ENCODE peak calls at places on chromosomes 2 and 18, in seven cellular contexts. One of them, this sample, is unnamed.

GRCh38 chr18:59265246-59266018 is 7.8 kb downstream of the RAX start:
- DNase-seq in right lobe of liver: no peak
- DNase-seq in colonic mucosa: no peak
- DNase-seq in esophagus muscularis mucosa: no peak
- DNase-seq in astrocyte of the spinal cord: no peak
- DNase-seq in fibroblast of lung: no peak
- DNase-seq in AG10803: no peak
- DNase-seq in this sample: peak

GRCh38 chr2:8472545-8473361 is 209.1 kb upstream of the ID2 start:
- DNase-seq in right lobe of liver: no peak
- DNase-seq in colonic mucosa: no peak
- DNase-seq in esophagus muscularis mucosa: no peak
- DNase-seq in astrocyte of the spinal cord: no peak
- DNase-seq in fibroblast of lung: no peak
- DNase-seq in AG10803: no peak
- DNase-seq in this sample: no peak

GRCh38 chr2:154193246-154193645 is 321.5 kb downstream of the GALNT13 start:
- DNase-seq in right lobe of liver: no peak
- DNase-seq in colonic mucosa: no peak
- DNase-seq in esophagus muscularis mucosa: no peak
- DNase-seq in astrocyte of the spinal cord: no peak
- DNase-seq in fibroblast of lung: no peak
- DNase-seq in AG10803: peak
- DNase-seq in this sample: no peak

GRCh38 chr2:117774716-117775115 is 39.8 kb upstream of the DDX18 start:
- DNase-seq in right lobe of liver: no peak
- DNase-seq in colonic mucosa: no peak
- DNase-seq in esophagus muscularis mucosa: no peak
- DNase-seq in astrocyte of the spinal cord: no peak
- DNase-seq in fibroblast of lung: no peak
- DNase-seq in AG10803: no peak
- DNase-seq in this sample: no peak

GRCh38 chr2:159272166-159272565 is 14.3 kb downstream of the WDSUB1 start:
- DNase-seq in right lobe of liver: no peak
- DNase-seq in colonic mucosa: no peak
- DNase-seq in esophagus muscularis mucosa: no peak
- DNase-seq in astrocyte of the spinal cord: no peak
- DNase-seq in fibroblast of lung: peak
- DNase-seq in AG10803: no peak
- DNase-seq in this sample: no peak

GRCh38 chr2:9793918-9794717 is 49.2 kb upstream of the TAF1B start:
- DNase-seq in right lobe of liver: no peak
- DNase-seq in colonic mucosa: no peak
- DNase-seq in esophagus muscularis mucosa: no peak
- DNase-seq in astrocyte of the spinal cord: no peak
- DNase-seq in fibroblast of lung: no peak
- DNase-seq in AG10803: no peak
- DNase-seq in this sample: no peak

GRCh38 chr2:3162442-3163077 is 215.1 kb downstream of the EIPR1 start:
- DNase-seq in right lobe of liver: no peak
- DNase-seq in colonic mucosa: no peak
- DNase-seq in esophagus muscularis mucosa: no peak
- DNase-seq in astrocyte of the spinal cord: no peak
- DNase-seq in fibroblast of lung: no peak
- DNase-seq in AG10803: no peak
- DNase-seq in this sample: no peak

GRCh38 chr2:172722481-172722880 is 13.2 kb upstream of the RAPGEF4 start:
- DNase-seq in right lobe of liver: no peak
- DNase-seq in colonic mucosa: no peak
- DNase-seq in esophagus muscularis mucosa: no peak
- DNase-seq in astrocyte of the spinal cord: peak
- DNase-seq in fibroblast of lung: peak
- DNase-seq in AG10803: no peak
- DNase-seq in this sample: no peak

GRCh38 chr2:127121776-127122176 is 14.8 kb upstream of the BIN1 start:
- DNase-seq in right lobe of liver: no peak
- DNase-seq in colonic mucosa: peak
- DNase-seq in esophagus muscularis mucosa: no peak
- DNase-seq in astrocyte of the spinal cord: no peak
- DNase-seq in fibroblast of lung: no peak
- DNase-seq in AG10803: peak
- DNase-seq in this sample: peak

GRCh38 chr18:55179460-55180195 is 220.4 kb upstream of the CCDC68 start:
- DNase-seq in right lobe of liver: no peak
- DNase-seq in colonic mucosa: no peak
- DNase-seq in esophagus muscularis mucosa: peak
- DNase-seq in astrocyte of the spinal cord: peak
- DNase-seq in fibroblast of lung: peak
- DNase-seq in AG10803: peak
- DNase-seq in this sample: no peak

GRCh38 chr2:179264238-179265081 is at the start of gene SESTD1:
- DNase-seq in right lobe of liver: peak
- DNase-seq in colonic mucosa: peak
- DNase-seq in esophagus muscularis mucosa: no peak
- DNase-seq in astrocyte of the spinal cord: peak
- DNase-seq in fibroblast of lung: peak
- DNase-seq in AG10803: peak
- DNase-seq in this sample: peak

GRCh38 chr2:138780908-138781307 is 718 bp upstream of the NXPH2 start:
- DNase-seq in right lobe of liver: no peak
- DNase-seq in colonic mucosa: no peak
- DNase-seq in esophagus muscularis mucosa: no peak
- DNase-seq in astrocyte of the spinal cord: no peak
- DNase-seq in fibroblast of lung: no peak
- DNase-seq in AG10803: no peak
- DNase-seq in this sample: no peak

GRCh38 chr2:71802556-71802955 is 345.1 kb downstream of the CYP26B1 start:
- DNase-seq in right lobe of liver: no peak
- DNase-seq in colonic mucosa: no peak
- DNase-seq in esophagus muscularis mucosa: no peak
- DNase-seq in astrocyte of the spinal cord: no peak
- DNase-seq in fibroblast of lung: no peak
- DNase-seq in AG10803: no peak
- DNase-seq in this sample: no peak

GRCh38 chr18:42306208-42306980 is 351.4 kb downstream of the PIK3C3 start:
- DNase-seq in right lobe of liver: no peak
- DNase-seq in colonic mucosa: no peak
- DNase-seq in esophagus muscularis mucosa: no peak
- DNase-seq in astrocyte of the spinal cord: no peak
- DNase-seq in fibroblast of lung: peak
- DNase-seq in AG10803: no peak
- DNase-seq in this sample: no peak

GRCh38 chr18:73674466-73674865 is 473.2 kb downstream of the FBXO15 start:
- DNase-seq in right lobe of liver: no peak
- DNase-seq in colonic mucosa: no peak
- DNase-seq in esophagus muscularis mucosa: no peak
- DNase-seq in astrocyte of the spinal cord: no peak
- DNase-seq in fibroblast of lung: peak
- DNase-seq in AG10803: no peak
- DNase-seq in this sample: no peak

GRCh38 chr18:48263913-48264506 is 145.2 kb downstream of the ZBTB7C start:
- DNase-seq in right lobe of liver: no peak
- DNase-seq in colonic mucosa: no peak
- DNase-seq in esophagus muscularis mucosa: no peak
- DNase-seq in astrocyte of the spinal cord: no peak
- DNase-seq in fibroblast of lung: peak
- DNase-seq in AG10803: no peak
- DNase-seq in this sample: no peak

GRCh38 chr2:218271487-218271797 is 1.1 kb downstream of the PNKD start:
- DNase-seq in right lobe of liver: no peak
- DNase-seq in colonic mucosa: peak
- DNase-seq in esophagus muscularis mucosa: no peak
- DNase-seq in astrocyte of the spinal cord: no peak
- DNase-seq in fibroblast of lung: no peak
- DNase-seq in AG10803: no peak
- DNase-seq in this sample: no peak

GRCh38 chr2:199228887-199229819 is 228.6 kb downstream of the SATB2 start:
- DNase-seq in right lobe of liver: no peak
- DNase-seq in colonic mucosa: no peak
- DNase-seq in esophagus muscularis mucosa: no peak
- DNase-seq in astrocyte of the spinal cord: peak
- DNase-seq in fibroblast of lung: peak
- DNase-seq in AG10803: peak
- DNase-seq in this sample: no peak

GRCh38 chr18:49561377-49562193 is at the start of gene LIPG:
- DNase-seq in right lobe of liver: peak
- DNase-seq in colonic mucosa: peak
- DNase-seq in esophagus muscularis mucosa: no peak
- DNase-seq in astrocyte of the spinal cord: peak
- DNase-seq in fibroblast of lung: peak
- DNase-seq in AG10803: no peak
- DNase-seq in this sample: peak

GRCh38 chr2:132670961-132671781 is 1.2 kb upstream of the LYPD1 start:
- DNase-seq in right lobe of liver: no peak
- DNase-seq in colonic mucosa: no peak
- DNase-seq in esophagus muscularis mucosa: no peak
- DNase-seq in astrocyte of the spinal cord: peak
- DNase-seq in fibroblast of lung: peak
- DNase-seq in AG10803: peak
- DNase-seq in this sample: peak

GRCh38 chr2:224646242-224646846 is 61.2 kb upstream of the CUL3 start:
- DNase-seq in right lobe of liver: no peak
- DNase-seq in colonic mucosa: no peak
- DNase-seq in esophagus muscularis mucosa: no peak
- DNase-seq in astrocyte of the spinal cord: peak
- DNase-seq in fibroblast of lung: no peak
- DNase-seq in AG10803: no peak
- DNase-seq in this sample: no peak

GRCh38 chr2:23593396-23594078 is 208.6 kb downstream of the KLHL29 start:
- DNase-seq in right lobe of liver: no peak
- DNase-seq in colonic mucosa: no peak
- DNase-seq in esophagus muscularis mucosa: no peak
- DNase-seq in astrocyte of the spinal cord: no peak
- DNase-seq in fibroblast of lung: no peak
- DNase-seq in AG10803: no peak
- DNase-seq in this sample: no peak

GRCh38 chr2:24203787-24204150 is 28.9 kb downstream of the FAM228A start:
- DNase-seq in right lobe of liver: no peak
- DNase-seq in colonic mucosa: no peak
- DNase-seq in esophagus muscularis mucosa: no peak
- DNase-seq in astrocyte of the spinal cord: no peak
- DNase-seq in fibroblast of lung: no peak
- DNase-seq in AG10803: no peak
- DNase-seq in this sample: no peak

GRCh38 chr18:37705016-37705415 is 139.4 kb upstream of the CELF4 start:
- DNase-seq in right lobe of liver: no peak
- DNase-seq in colonic mucosa: no peak
- DNase-seq in esophagus muscularis mucosa: no peak
- DNase-seq in astrocyte of the spinal cord: no peak
- DNase-seq in fibroblast of lung: no peak
- DNase-seq in AG10803: no peak
- DNase-seq in this sample: no peak

GRCh38 chr2:236363878-236364277 is 99.7 kb upstream of the ASB18 start:
- DNase-seq in right lobe of liver: no peak
- DNase-seq in colonic mucosa: no peak
- DNase-seq in esophagus muscularis mucosa: peak
- DNase-seq in astrocyte of the spinal cord: no peak
- DNase-seq in fibroblast of lung: no peak
- DNase-seq in AG10803: no peak
- DNase-seq in this sample: no peak

GRCh38 chr2:129010262-129010661 is 691.6 kb upstream of the HS6ST1 start:
- DNase-seq in right lobe of liver: no peak
- DNase-seq in colonic mucosa: no peak
- DNase-seq in esophagus muscularis mucosa: peak
- DNase-seq in astrocyte of the spinal cord: no peak
- DNase-seq in fibroblast of lung: no peak
- DNase-seq in AG10803: no peak
- DNase-seq in this sample: no peak

DNA sequence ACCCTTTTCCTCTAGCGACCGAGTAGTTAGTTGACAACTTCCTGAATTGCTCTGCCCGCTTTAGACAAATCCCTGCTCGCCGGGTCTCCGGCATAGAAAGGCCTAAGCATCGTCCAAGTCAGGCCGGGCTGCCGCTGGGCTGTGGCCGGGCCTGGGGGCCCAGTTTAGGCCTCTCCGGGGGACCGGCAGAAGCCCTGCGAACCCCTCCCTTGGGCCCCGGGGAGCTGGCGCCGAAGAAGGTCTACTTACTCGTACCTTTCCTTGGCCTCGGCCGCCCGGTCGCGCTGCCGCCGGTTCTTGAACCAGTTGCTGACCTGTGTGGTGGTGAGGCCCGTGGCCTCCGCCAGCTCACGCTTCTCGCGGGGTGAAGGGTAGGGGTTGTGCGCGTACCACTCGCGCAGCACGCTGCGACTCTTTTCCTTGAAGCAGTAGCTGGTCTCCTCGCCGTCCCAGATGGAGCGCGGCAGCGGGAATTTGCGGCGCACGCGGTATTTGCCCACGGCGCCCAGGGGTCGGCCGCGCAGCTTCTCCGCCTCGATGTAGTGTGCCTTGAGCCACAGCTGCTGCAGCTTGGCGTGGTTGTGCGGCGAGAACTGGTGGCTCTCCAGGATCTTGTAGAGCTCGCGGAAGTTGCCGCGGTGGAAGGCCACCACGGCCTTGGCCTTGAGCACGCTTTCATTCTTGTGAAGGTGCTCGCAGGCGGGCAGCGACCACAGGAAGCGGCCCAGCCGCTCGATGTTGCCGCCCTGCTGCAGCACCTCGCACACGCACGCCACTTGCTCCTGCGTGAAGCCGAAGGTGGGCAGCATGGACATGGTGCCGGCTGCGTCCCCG is 739 bp downstream of the SIX2 start:
- DNase-seq in right lobe of liver: no peak
- DNase-seq in colonic mucosa: no peak
- DNase-seq in esophagus muscularis mucosa: no peak
- DNase-seq in astrocyte of the spinal cord: peak
- DNase-seq in fibroblast of lung: peak
- DNase-seq in AG10803: peak
- DNase-seq in this sample: no peak
- H3K4me3 ChIP-seq in right lobe of liver: peak
- H3K4me3 ChIP-seq in colonic mucosa: peak
- H3K4me3 ChIP-seq in esophagus muscularis mucosa: peak
- H3K4me3 ChIP-seq in astrocyte of the spinal cord: peak
- H3K4me3 ChIP-seq in fibroblast of lung: no peak
- H3K4me3 ChIP-seq in AG10803: peak
- H3K4me3 ChIP-seq in this sample: peak

GRCh38 chr2:152693033-152693432 is 24.2 kb downstream of the PRPF40A start:
- DNase-seq in right lobe of liver: no peak
- DNase-seq in colonic mucosa: no peak
- DNase-seq in esophagus muscularis mucosa: no peak
- DNase-seq in astrocyte of the spinal cord: no peak
- DNase-seq in fibroblast of lung: no peak
- DNase-seq in AG10803: no peak
- DNase-seq in this sample: no peak
- TF ChIP-seq CTCF in right lobe of liver: no peak
- TF ChIP-seq CTCF in colonic mucosa: no peak
- TF ChIP-seq CTCF in esophagus muscularis mucosa: no peak
- TF ChIP-seq CTCF in astrocyte of the spinal cord: no peak
- TF ChIP-seq CTCF in fibroblast of lung: no peak
- TF ChIP-seq CTCF in AG10803: no peak
- TF ChIP-seq CTCF in this sample: no peak

GRCh38 chr2:144086965-144087364 is 433.0 kb downstream of the ZEB2 start:
- DNase-seq in right lobe of liver: no peak
- DNase-seq in colonic mucosa: no peak
- DNase-seq in esophagus muscularis mucosa: no peak
- DNase-seq in astrocyte of the spinal cord: peak
- DNase-seq in fibroblast of lung: peak
- DNase-seq in AG10803: peak
- DNase-seq in this sample: no peak
- H3K4me3 ChIP-seq in right lobe of liver: no peak
- H3K4me3 ChIP-seq in colonic mucosa: no peak
- H3K4me3 ChIP-seq in esophagus muscularis mucosa: no peak
- H3K4me3 ChIP-seq in astrocyte of the spinal cord: no peak
- H3K4me3 ChIP-seq in fibroblast of lung: no peak
- H3K4me3 ChIP-seq in AG10803: no peak
- H3K4me3 ChIP-seq in this sample: no peak

GRCh38 chr2:119753930-119754321 is 5.8 kb upstream of the PTPN4 start:
- DNase-seq in right lobe of liver: no peak
- DNase-seq in colonic mucosa: no peak
- DNase-seq in esophagus muscularis mucosa: no peak
- DNase-seq in astrocyte of the spinal cord: no peak
- DNase-seq in fibroblast of lung: no peak
- DNase-seq in AG10803: no peak
- DNase-seq in this sample: no peak
- TF ChIP-seq CTCF in right lobe of liver: no peak
- TF ChIP-seq CTCF in colonic mucosa: no peak
- TF ChIP-seq CTCF in esophagus muscularis mucosa: no peak
- TF ChIP-seq CTCF in astrocyte of the spinal cord: no peak
- TF ChIP-seq CTCF in fibroblast of lung: no peak
- TF ChIP-seq CTCF in AG10803: no peak
- TF ChIP-seq CTCF in this sample: no peak